ENCODE peak calls at places on chromosomes 3 and 15, in eight cellular contexts. I is RWPE2, S is transverse colon, N is B cell, H is body of pancreas, J is cardiac fibroblast, A is astrocyte of the spinal cord, C is fibroblast of lung. D is an unnamed sample.

GRCh38 chr3:116281313-116282143 is 163.8 kb downstream of the LSAMP start:
- DNase-seq in A (no peak), J (no peak), S (no peak), N (no peak), I (no peak), C (no peak), H (no peak), D (no peak)

GRCh38 chr3:112979244-112979832 is 4.4 kb upstream of the CD200R1 start:
- DNase-seq in S (no peak), N (no peak), C (peak; percentile 18), I (no peak), H (no peak), J (peak; percentile 59), A (peak; percentile 39), D (no peak)

GRCh38 chr15:75674366-75674765 is 26.7 kb downstream of the SNX33 start:
- DNase-seq in C (no peak), N (no peak), S (no peak), H (no peak), I (no peak), A (no peak), J (no peak), D (no peak)

GRCh38 chr15:72740202-72740601 is 43.4 kb downstream of the ADPGK start:
- DNase-seq in A (no peak), I (no peak), H (no peak), C (no peak), J (no peak), S (no peak), N (no peak), D (no peak)

GRCh38 chr3:16719426-16719825 is 114.2 kb upstream of the DAZL start:
- DNase-seq in A (no peak), H (no peak), C (no peak), N (no peak), J (no peak), S (no peak), I (no peak), D (no peak)

GRCh38 chr3:149339931-149340309 is 6.5 kb upstream of the TM4SF18 start:
- DNase-seq in H (peak; percentile 89), N (no peak), A (peak; percentile 97), I (peak; percentile 93), J (peak; percentile 99), S (peak; percentile 46), C (peak; percentile 99), D (peak; percentile 29)

GRCh38 chr3:57451150-57451846 is 92.8 kb downstream of the DNAH12 start:
- DNase-seq in S (no peak), H (no peak), N (no peak), A (no peak), J (no peak), C (no peak), I (no peak), D (no peak)

GRCh38 chr3:73398084-73398483 is 226.7 kb downstream of the PDZRN3 start:
- DNase-seq in H (no peak), N (no peak), S (no peak), C (no peak), J (no peak), I (no peak), A (no peak), D (no peak)

GRCh38 chr15:42427429-42428223 is 63.3 kb downstream of the ZNF106 start:
- DNase-seq in S (no peak), I (no peak), J (peak; percentile 92), C (peak; percentile 98), H (no peak), A (peak; percentile 87), N (no peak), D (no peak)

GRCh38 chr15:64152507-64153387 is 1.2 kb downstream of the SNX22 start:
- DNase-seq in N (peak; percentile 55), C (no peak), A (no peak), H (no peak), J (no peak), I (no peak), S (peak; percentile 23), D (no peak)

GRCh38 chr3:29520764-29521163 is 239.9 kb downstream of the RBMS3 start:
- DNase-seq in J (no peak), H (no peak), I (no peak), S (no peak), N (no peak), A (no peak), C (peak; percentile 12), D (no peak)

GRCh38 chr15:50542051-50542450 is 4.4 kb downstream of the USP50 start:
- DNase-seq in A (no peak), I (no peak), H (no peak), J (peak; percentile 43), C (peak; percentile 14), N (no peak), S (no peak), D (no peak)

GRCh38 chr15:44289352-44289790 is 852 bp downstream of the GOLM2 start:
- DNase-seq in I (no peak), C (peak; percentile 16), N (no peak), A (peak; percentile 9), S (no peak), J (peak; percentile 12), H (peak; percentile 7), D (no peak)

GRCh38 chr15:44286814-44287555 is 1.5 kb upstream of the GOLM2 start:
- DNase-seq in S (no peak), J (peak; percentile 13), H (no peak), N (no peak), C (no peak), I (no peak), A (no peak), D (no peak)
- TF ChIP-seq CTCF in S (peak; percentile 24), J (peak; percentile 21), H (no peak), N (peak; percentile 46), C (no peak), I (no peak), A (no peak), D (no peak)

DNA sequence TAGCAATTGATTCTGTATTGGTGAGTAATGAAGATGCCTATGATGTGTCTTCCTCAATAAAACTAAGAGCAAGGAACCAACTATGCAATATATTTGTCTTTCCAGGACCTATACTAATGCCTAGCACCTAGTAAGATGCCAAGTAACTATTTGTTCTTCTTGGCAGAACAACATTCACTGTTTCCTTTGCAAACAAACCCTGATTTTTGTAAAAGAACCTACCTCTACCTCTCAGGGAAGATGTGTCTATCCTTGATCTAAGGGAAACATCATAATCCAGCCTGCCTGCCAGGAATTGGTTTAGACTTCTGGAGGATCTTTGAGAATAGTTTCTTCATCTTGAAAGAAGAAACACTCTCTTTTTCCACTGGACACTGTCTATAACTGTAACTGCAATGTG is 3.8 kb upstream of the ADPRH start:
- DNase-seq in H (no peak), S (no peak), C (no peak), I (no peak), A (no peak), N (no peak), J (no peak), D (no peak)
- TF ChIP-seq CTCF in H (no peak), S (no peak), C (no peak), I (no peak), A (no peak), N (no peak), J (no peak), D (no peak)

GRCh38 chr3:167033866-167034265 is 346.2 kb downstream of the ZBBX start:
- DNase-seq in J (no peak), A (no peak), I (no peak), H (no peak), C (no peak), S (no peak), N (no peak), D (no peak)

GRCh38 chr3:167030059-167030458 is 350.0 kb downstream of the ZBBX start:
- DNase-seq in A (no peak), J (no peak), C (no peak), S (no peak), N (no peak), H (no peak), I (no peak), D (no peak)

GRCh38 chr3:167031364-167032049 is 348.6 kb downstream of the ZBBX start:
- DNase-seq in S (no peak), J (no peak), I (no peak), C (peak; percentile 8), H (no peak), A (no peak), N (no peak), D (no peak)

DNA sequence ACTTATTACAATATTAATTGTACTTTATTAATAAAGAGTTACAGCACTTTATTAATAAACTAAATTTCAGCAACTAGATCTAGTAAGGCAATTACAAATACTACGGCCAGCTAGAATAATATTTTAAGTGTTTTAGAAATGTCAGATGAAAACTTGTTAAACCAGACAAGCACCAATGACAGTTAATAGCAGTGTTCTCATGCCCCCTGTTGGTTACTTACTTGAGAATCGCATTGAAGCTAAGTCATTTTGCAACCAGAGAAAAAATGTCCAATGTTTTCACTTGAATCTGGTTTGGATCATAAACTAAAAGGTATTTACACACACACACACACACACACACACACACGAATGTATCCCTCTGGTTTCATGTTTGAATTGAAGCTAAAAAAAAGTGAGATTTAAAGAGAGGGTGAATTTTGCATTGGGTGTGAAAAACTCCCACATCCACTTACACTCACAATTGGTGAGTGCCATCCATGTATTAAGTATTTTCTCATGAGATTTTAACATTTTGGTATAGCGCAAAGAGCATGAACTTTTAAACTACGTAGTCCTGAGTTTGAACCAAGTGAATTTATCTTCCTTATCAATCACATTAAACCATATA is 347.7 kb downstream of the ZBBX start:
- DNase-seq in A (peak; percentile 71), S (no peak), C (peak; percentile 61), N (no peak), I (no peak), J (peak; percentile 74), H (peak; percentile 48), D (no peak)
- TF ChIP-seq CTCF in A (peak; percentile 61), S (peak; percentile 23), C (peak; percentile 60), N (no peak), I (peak; percentile 67), J (peak; percentile 41), H (peak; percentile 45), D (no peak)

DNA sequence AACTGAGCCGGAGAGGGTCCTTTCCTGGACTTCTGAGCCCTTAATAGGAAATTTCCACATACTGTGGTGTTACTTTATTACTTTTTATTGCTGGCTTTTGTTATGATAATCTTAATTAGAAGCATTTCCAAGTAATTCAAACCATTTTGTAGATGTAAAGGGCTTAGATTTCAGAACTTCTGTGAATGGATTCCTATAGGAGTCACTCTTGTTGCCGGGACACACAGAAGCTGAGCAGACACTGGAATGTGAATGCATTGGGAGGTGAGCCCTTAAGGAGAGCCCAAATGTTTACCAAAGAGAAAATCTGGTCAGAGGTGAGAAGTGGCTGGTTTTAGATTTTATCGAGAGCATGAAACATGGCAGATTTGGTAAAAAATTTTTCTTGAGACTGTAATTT is 87.4 kb downstream of the FNDC3B start:
- DNase-seq in S (no peak), C (no peak), I (no peak), H (no peak), N (no peak), J (no peak), A (no peak), D (no peak)
- TF ChIP-seq CTCF in S (no peak), C (no peak), I (no peak), H (no peak), N (no peak), J (no peak), A (no peak), D (no peak)

GRCh38 chr3:150773616-150774192 is 10.7 kb upstream of the SIAH2 start:
- DNase-seq in S (no peak), A (no peak), N (no peak), I (no peak), C (no peak), J (no peak), H (no peak), D (no peak)
- TF ChIP-seq CTCF in S (no peak), A (no peak), N (no peak), I (no peak), C (no peak), J (no peak), H (no peak), D (no peak)